ENCODE peak calls at places on chromosomes 5 and 9, in six cellular contexts. One of them, this sample, is unnamed.

GRCh38 chr9:79384506-79384905 is 187.3 kb upstream of the TLE4 start:
- DNase-seq in WTC11: no peak
- DNase-seq in SW 1271: no peak
- DNase-seq in AG04450: no peak
- DNase-seq in osteocyte: no peak
- DNase-seq in SK-N-SH: no peak
- DNase-seq in this sample: no peak

GRCh38 chr5:39420482-39421145 is 4.2 kb downstream of the DAB2 start:
- DNase-seq in AG04450: no peak
- DNase-seq in osteocyte: no peak
- DNase-seq in SK-N-SH: no peak
- DNase-seq in WTC11: no peak
- DNase-seq in SW 1271: no peak
- DNase-seq in this sample: no peak

GRCh38 chr9:35570709-35571108 is 34.4 kb upstream of the TESK1 start:
- DNase-seq in AG04450: no peak
- DNase-seq in SK-N-SH: no peak
- DNase-seq in SW 1271: no peak
- DNase-seq in osteocyte: no peak
- DNase-seq in WTC11: no peak
- DNase-seq in this sample: no peak

GRCh38 chr9:113317777-113318176 is 14.6 kb upstream of the RNF183 start:
- DNase-seq in SW 1271: no peak
- DNase-seq in WTC11: no peak
- DNase-seq in SK-N-SH: no peak
- DNase-seq in osteocyte: no peak
- DNase-seq in AG04450: no peak
- DNase-seq in this sample: no peak

GRCh38 chr9:96417610-96418073 is 528 bp downstream of the ZNF367 start:
- DNase-seq in WTC11: no peak
- DNase-seq in osteocyte: no peak
- DNase-seq in SK-N-SH: peak
- DNase-seq in AG04450: no peak
- DNase-seq in SW 1271: no peak
- DNase-seq in this sample: no peak

GRCh38 chr5:151469992-151470391 is 22.6 kb downstream of the SLC36A1 start:
- DNase-seq in AG04450: no peak
- DNase-seq in SK-N-SH: no peak
- DNase-seq in SW 1271: no peak
- DNase-seq in WTC11: no peak
- DNase-seq in osteocyte: no peak
- DNase-seq in this sample: no peak

GRCh38 chr9:24297931-24298330 is 247.8 kb downstream of the IZUMO3 start:
- DNase-seq in SK-N-SH: no peak
- DNase-seq in WTC11: no peak
- DNase-seq in SW 1271: no peak
- DNase-seq in osteocyte: no peak
- DNase-seq in AG04450: no peak
- DNase-seq in this sample: no peak

GRCh38 chr5:177131711-177132503 is 1.7 kb upstream of the NSD1 start:
- DNase-seq in osteocyte: no peak
- DNase-seq in WTC11: peak
- DNase-seq in AG04450: no peak
- DNase-seq in SK-N-SH: no peak
- DNase-seq in SW 1271: no peak
- DNase-seq in this sample: no peak

GRCh38 chr5:143986567-143987242 is 174.7 kb downstream of the HMHB1 start:
- DNase-seq in SW 1271: no peak
- DNase-seq in WTC11: no peak
- DNase-seq in osteocyte: no peak
- DNase-seq in AG04450: peak
- DNase-seq in SK-N-SH: no peak
- DNase-seq in this sample: no peak

GRCh38 chr5:107554776-107555424 is 115.8 kb downstream of the EFNA5 start:
- DNase-seq in SW 1271: no peak
- DNase-seq in WTC11: no peak
- DNase-seq in SK-N-SH: peak
- DNase-seq in osteocyte: no peak
- DNase-seq in AG04450: no peak
- DNase-seq in this sample: peak

GRCh38 chr9:135053133-135053532 is 34.3 kb upstream of the OLFM1 start:
- DNase-seq in SW 1271: no peak
- DNase-seq in osteocyte: no peak
- DNase-seq in SK-N-SH: no peak
- DNase-seq in WTC11: no peak
- DNase-seq in AG04450: no peak
- DNase-seq in this sample: no peak

GRCh38 chr9:36991516-36992134 is 42.4 kb downstream of the PAX5 start:
- DNase-seq in AG04450: no peak
- DNase-seq in SW 1271: no peak
- DNase-seq in osteocyte: no peak
- DNase-seq in SK-N-SH: peak
- DNase-seq in WTC11: peak
- DNase-seq in this sample: peak

GRCh38 chr9:94675008-94675841 is 35.9 kb upstream of the FBP1 start:
- DNase-seq in AG04450: no peak
- DNase-seq in SW 1271: no peak
- DNase-seq in SK-N-SH: no peak
- DNase-seq in osteocyte: no peak
- DNase-seq in WTC11: no peak
- DNase-seq in this sample: no peak

GRCh38 chr9:95230046-95230445 is 87.5 kb downstream of the FANCC start:
- DNase-seq in AG04450: no peak
- DNase-seq in SK-N-SH: no peak
- DNase-seq in WTC11: peak
- DNase-seq in osteocyte: no peak
- DNase-seq in SW 1271: no peak
- DNase-seq in this sample: no peak

GRCh38 chr5:139482050-139482889 is at the start of gene STING1:
- DNase-seq in WTC11: no peak
- DNase-seq in SK-N-SH: peak
- DNase-seq in AG04450: peak
- DNase-seq in osteocyte: peak
- DNase-seq in SW 1271: peak
- DNase-seq in this sample: no peak

GRCh38 chr9:75870450-75870849 is 20.0 kb upstream of the PCSK5 start:
- DNase-seq in SW 1271: no peak
- DNase-seq in SK-N-SH: no peak
- DNase-seq in WTC11: no peak
- DNase-seq in AG04450: no peak
- DNase-seq in osteocyte: no peak
- DNase-seq in this sample: no peak

GRCh38 chr5:65506961-65507360 is 25.2 kb upstream of the ADAMTS6 start:
- DNase-seq in SW 1271: no peak
- DNase-seq in WTC11: no peak
- DNase-seq in AG04450: no peak
- DNase-seq in osteocyte: no peak
- DNase-seq in SK-N-SH: peak
- DNase-seq in this sample: no peak

GRCh38 chr9:88965473-88965872 is 25.8 kb upstream of the S1PR3 start:
- DNase-seq in osteocyte: peak
- DNase-seq in AG04450: no peak
- DNase-seq in SW 1271: no peak
- DNase-seq in SK-N-SH: no peak
- DNase-seq in WTC11: no peak
- DNase-seq in this sample: no peak

GRCh38 chr9:20209421-20210340 is 412.6 kb downstream of the MLLT3 start:
- DNase-seq in SW 1271: no peak
- DNase-seq in SK-N-SH: no peak
- DNase-seq in AG04450: no peak
- DNase-seq in osteocyte: no peak
- DNase-seq in WTC11: no peak
- DNase-seq in this sample: no peak

GRCh38 chr9:95268681-95269080 is 48.8 kb downstream of the FANCC start:
- DNase-seq in SW 1271: no peak
- DNase-seq in SK-N-SH: peak
- DNase-seq in AG04450: no peak
- DNase-seq in osteocyte: no peak
- DNase-seq in WTC11: peak
- DNase-seq in this sample: peak

GRCh38 chr5:109823597-109823996 is 133.9 kb downstream of the MAN2A1 start:
- DNase-seq in AG04450: no peak
- DNase-seq in SW 1271: no peak
- DNase-seq in osteocyte: no peak
- DNase-seq in WTC11: no peak
- DNase-seq in SK-N-SH: no peak
- DNase-seq in this sample: no peak

GRCh38 chr5:39076757-39077475 is 2.7 kb upstream of the RICTOR start:
- DNase-seq in WTC11: no peak
- DNase-seq in AG04450: no peak
- DNase-seq in SW 1271: no peak
- DNase-seq in osteocyte: no peak
- DNase-seq in SK-N-SH: no peak
- DNase-seq in this sample: no peak

GRCh38 chr9:26975728-26976707 is 19.8 kb downstream of the IFT74 start:
- DNase-seq in AG04450: no peak
- DNase-seq in SK-N-SH: peak
- DNase-seq in SW 1271: no peak
- DNase-seq in WTC11: peak
- DNase-seq in osteocyte: no peak
- DNase-seq in this sample: peak

GRCh38 chr9:34334916-34335315 is 5.5 kb downstream of the NUDT2 start:
- DNase-seq in SK-N-SH: no peak
- DNase-seq in WTC11: no peak
- DNase-seq in SW 1271: no peak
- DNase-seq in AG04450: no peak
- DNase-seq in osteocyte: no peak
- DNase-seq in this sample: no peak

GRCh38 chr9:97934321-97935115 is 3.5 kb downstream of the HEMGN start:
- DNase-seq in SW 1271: no peak
- DNase-seq in osteocyte: no peak
- DNase-seq in AG04450: no peak
- DNase-seq in SK-N-SH: no peak
- DNase-seq in WTC11: peak
- DNase-seq in this sample: no peak

GRCh38 chr5:90783460-90784333 is 225.1 kb downstream of the ADGRV1 start:
- DNase-seq in SK-N-SH: peak
- DNase-seq in SW 1271: peak
- DNase-seq in AG04450: peak
- DNase-seq in osteocyte: no peak
- DNase-seq in WTC11: peak
- DNase-seq in this sample: peak

GRCh38 chr9:94086468-94086867 is 2.2 kb downstream of the PTPDC1 start:
- DNase-seq in SW 1271: no peak
- DNase-seq in osteocyte: no peak
- DNase-seq in SK-N-SH: peak
- DNase-seq in AG04450: no peak
- DNase-seq in WTC11: no peak
- DNase-seq in this sample: no peak

GRCh38 chr9:109098221-109098959 is 21.4 kb downstream of the TMEM245 start:
- DNase-seq in osteocyte: no peak
- DNase-seq in AG04450: no peak
- DNase-seq in SW 1271: no peak
- DNase-seq in SK-N-SH: peak
- DNase-seq in WTC11: no peak
- DNase-seq in this sample: no peak

GRCh38 chr9:122084276-122084675 is 8.8 kb downstream of the TTLL11 start:
- DNase-seq in AG04450: no peak
- DNase-seq in WTC11: no peak
- DNase-seq in SK-N-SH: peak
- DNase-seq in SW 1271: no peak
- DNase-seq in osteocyte: peak
- DNase-seq in this sample: peak

GRCh38 chr5:153565822-153566221 is 75.4 kb downstream of the GRIA1 start:
- DNase-seq in SK-N-SH: no peak
- DNase-seq in WTC11: no peak
- DNase-seq in osteocyte: no peak
- DNase-seq in SW 1271: no peak
- DNase-seq in AG04450: no peak
- DNase-seq in this sample: no peak

GRCh38 chr9:69996947-69997346 is 46.7 kb upstream of the MAMDC2 start:
- DNase-seq in SK-N-SH: no peak
- DNase-seq in osteocyte: no peak
- DNase-seq in SW 1271: no peak
- DNase-seq in WTC11: no peak
- DNase-seq in AG04450: no peak
- DNase-seq in this sample: no peak

GRCh38 chr5:126967808-126968466 is 62.4 kb downstream of the MARCHF3 start:
- DNase-seq in SW 1271: no peak
- DNase-seq in osteocyte: no peak
- DNase-seq in AG04450: no peak
- DNase-seq in WTC11: no peak
- DNase-seq in SK-N-SH: peak
- DNase-seq in this sample: peak

GRCh38 chr9:35756275-35756742 is 2.2 kb upstream of the MSMP start:
- DNase-seq in AG04450: no peak
- DNase-seq in osteocyte: no peak
- DNase-seq in WTC11: peak
- DNase-seq in SK-N-SH: no peak
- DNase-seq in SW 1271: no peak
- DNase-seq in this sample: no peak

GRCh38 chr5:16704945-16705344 is 88.1 kb upstream of the RETREG1 start:
- DNase-seq in AG04450: no peak
- DNase-seq in SK-N-SH: no peak
- DNase-seq in osteocyte: no peak
- DNase-seq in WTC11: no peak
- DNase-seq in SW 1271: no peak
- DNase-seq in this sample: no peak

GRCh38 chr5:68710514-68710913 is 383.3 kb upstream of the SLC30A5 start:
- DNase-seq in SW 1271: no peak
- DNase-seq in AG04450: no peak
- DNase-seq in osteocyte: no peak
- DNase-seq in SK-N-SH: no peak
- DNase-seq in WTC11: no peak
- DNase-seq in this sample: no peak

GRCh38 chr5:127041571-127041970 is 11.2 kb upstream of the MARCHF3 start:
- DNase-seq in SK-N-SH: no peak
- DNase-seq in SW 1271: no peak
- DNase-seq in AG04450: no peak
- DNase-seq in osteocyte: no peak
- DNase-seq in WTC11: no peak
- DNase-seq in this sample: no peak

This sample was measured in SK-N-DZ.